ENCODE peak calls at places on chromosomes 7 and 10, in seven cellular contexts. R is skeletal muscle cell; M is activated T-helper 1 cell treated with Interleukin-2 at 50 U/mL for 16 hours; B is activated naive CD4-positive, alpha-beta T cell treated with Interleukin-2 at 50 U/mL for 16 hours; C is KBM-7; J is SJCRH30; I is glutamatergic neuron. S is an unnamed sample.

GRCh38 chr7:876972-877311 is 588 bp downstream of the GET4 start:
- DNase-seq in J (peak), B (no peak), R (no peak), I (no peak), C (peak), M (no peak), S (no peak)

GRCh38 chr7:74430961-74431466 is 22.7 kb upstream of the GTF2IRD1 start:
- DNase-seq in R (no peak), B (no peak), M (no peak), I (no peak), J (no peak), C (no peak), S (peak)

GRCh38 chr7:38428040-38428439 is 154.6 kb upstream of the TARP start:
- DNase-seq in M (no peak), B (no peak), C (no peak), R (no peak), J (no peak), I (no peak), S (no peak)

GRCh38 chr10:69911571-69912528 is 110.1 kb downstream of the COL13A1 start:
- DNase-seq in C (no peak), R (no peak), M (no peak), J (no peak), I (no peak), B (no peak), S (peak)

GRCh38 chr10:110758898-110759297 is 112.8 kb upstream of the PDCD4 start:
- DNase-seq in R (peak), C (no peak), M (no peak), I (no peak), B (no peak), J (no peak), S (no peak)

GRCh38 chr7:23458044-23458443 is 12.2 kb downstream of the IGF2BP3 start:
- DNase-seq in B (no peak), I (no peak), C (no peak), R (no peak), M (no peak), J (no peak), S (no peak)

GRCh38 chr10:8054498-8055407 is at the start of gene GATA3:
- DNase-seq in B (peak), R (no peak), M (peak), C (peak), J (peak), I (peak), S (peak)

GRCh38 chr10:132202070-132202970 is 15.6 kb downstream of the DPYSL4 start:
- DNase-seq in J (no peak), R (no peak), M (no peak), B (no peak), I (peak), C (no peak), S (no peak)

GRCh38 chr7:73960548-73960947 is 67.4 kb upstream of the ELN start:
- DNase-seq in B (no peak), M (no peak), I (no peak), R (no peak), J (no peak), C (peak), S (no peak)

GRCh38 chr7:131111-132094 is 61.0 kb upstream of the FAM20C start:
- DNase-seq in C (no peak), B (no peak), M (no peak), J (no peak), R (no peak), I (no peak), S (no peak)

GRCh38 chr7:156063241-156063810 is 251.1 kb upstream of the SHH start:
- DNase-seq in I (no peak), R (no peak), B (no peak), M (no peak), C (no peak), J (no peak), S (no peak)

GRCh38 chr7:140435252-140435895 is 31.5 kb downstream of the RAB19 start:
- DNase-seq in M (no peak), B (no peak), R (no peak), I (no peak), C (no peak), J (no peak), S (peak)

GRCh38 chr10:80498833-80499671 is 38.6 kb upstream of the SH2D4B start:
- DNase-seq in I (peak), M (no peak), J (no peak), R (peak), B (peak), C (peak), S (peak)

GRCh38 chr10:49484501-49485230 is 54.3 kb downstream of the ERCC6 start:
- DNase-seq in J (no peak), M (no peak), I (no peak), C (no peak), R (no peak), B (no peak), S (no peak)

S was measured in retina.